ENCODE peak calls at places on chromosomes 13 and 19, in four cellular contexts. N is left ventricle myocardium superior; F is stimulated activated CD4-positive, alpha-beta T cell treated with anti-CD3 and anti-CD28 coated beads, TNF-alpha, amount 100 ng/mL, for 1 hour; L is HS-27A. O is an unnamed sample.

GRCh38 chr13:71590654-71591148 is 276.3 kb downstream of the DACH1 start:
- DNase-seq in N (no peak), F (no peak), L (no peak), O (no peak)

GRCh38 chr19:48724796-48725753 is 5.5 kb upstream of the MAMSTR start:
- DNase-seq in N (no peak), F (no peak), L (peak; percentile 85), O (peak; percentile 22)

GRCh38 chr13:39552233-39552632 is 50.8 kb downstream of the LHFPL6 start:
- DNase-seq in N (no peak), F (no peak), L (no peak), O (no peak)

GRCh38 chr13:103883152-103883551 is 816.9 kb upstream of the SLC10A2 start:
- DNase-seq in N (peak; percentile 88), F (no peak), L (peak; percentile 86), O (peak; percentile 56)

GRCh38 chr19:55165952-55166529 is 372 bp downstream of the DNAAF3 start:
- DNase-seq in N (peak; percentile 73), F (no peak), L (no peak), O (peak; percentile 62)

GRCh38 chr19:3778104-3778867 is 6.3 kb upstream of the RAX2 start:
- DNase-seq in N (no peak), F (no peak), L (no peak), O (no peak)

GRCh38 chr13:112213467-112214245 is 146.7 kb downstream of the SOX1 start:
- DNase-seq in N (no peak), F (no peak), L (no peak), O (peak; percentile 86)

GRCh38 chr13:23430664-23431063 is 2.8 kb downstream of the SACS start:
- DNase-seq in N (no peak), F (no peak), L (no peak), O (no peak)

GRCh38 chr13:20636079-20636478 is 67.4 kb upstream of the IL17D start:
- DNase-seq in N (no peak), F (no peak), L (no peak), O (no peak)

GRCh38 chr19:48543121-48543710 is 8.8 kb upstream of the SULT2B1 start:
- DNase-seq in N (no peak), F (no peak), L (no peak), O (peak; percentile 67)

GRCh38 chr13:46143239-46143701 is 38.4 kb upstream of the CPB2 start:
- DNase-seq in N (no peak), F (no peak), L (no peak), O (no peak)